ENCODE peak calls at places on chromosomes 6 and 20, in nine cellular contexts. One of them, this sample, is unnamed.

GRCh38 chr6:110653381-110653780 is 161.9 kb downstream of the CDK19 start:
- DNase-seq in CD8-positive, alpha-beta T cell: no peak
- DNase-seq in A673: no peak
- DNase-seq in left ventricle myocardium inferior: no peak
- DNase-seq in endodermal cell: no peak
- DNase-seq in breast epithelium: no peak
- DNase-seq in transverse colon: no peak
- DNase-seq in effector memory CD4-positive, alpha-beta T cell: no peak
- DNase-seq in cardiac muscle cell: no peak
- DNase-seq in this sample: no peak

GRCh38 chr20:1920826-1921225 is 25.6 kb downstream of the SIRPA start:
- DNase-seq in CD8-positive, alpha-beta T cell: no peak
- DNase-seq in A673: no peak
- DNase-seq in left ventricle myocardium inferior: no peak
- DNase-seq in endodermal cell: no peak
- DNase-seq in breast epithelium: no peak
- DNase-seq in transverse colon: no peak
- DNase-seq in effector memory CD4-positive, alpha-beta T cell: no peak
- DNase-seq in cardiac muscle cell: no peak
- DNase-seq in this sample: no peak

GRCh38 chr6:30647802-30648460 is 998 bp downstream of the C6orf136 start:
- DNase-seq in CD8-positive, alpha-beta T cell: no peak
- DNase-seq in A673: peak; percentile 83
- DNase-seq in left ventricle myocardium inferior: no peak
- DNase-seq in endodermal cell: no peak
- DNase-seq in breast epithelium: no peak
- DNase-seq in transverse colon: no peak
- DNase-seq in effector memory CD4-positive, alpha-beta T cell: no peak
- DNase-seq in cardiac muscle cell: no peak
- DNase-seq in this sample: no peak

GRCh38 chr6:161829186-161829794 is 555.4 kb upstream of the AGPAT4 start:
- DNase-seq in CD8-positive, alpha-beta T cell: no peak
- DNase-seq in A673: no peak
- DNase-seq in left ventricle myocardium inferior: no peak
- DNase-seq in endodermal cell: peak; percentile 77
- DNase-seq in breast epithelium: no peak
- DNase-seq in transverse colon: no peak
- DNase-seq in effector memory CD4-positive, alpha-beta T cell: no peak
- DNase-seq in cardiac muscle cell: no peak
- DNase-seq in this sample: peak; percentile 16

GRCh38 chr6:46201701-46202100 is 30.9 kb upstream of the ENPP5 start:
- DNase-seq in CD8-positive, alpha-beta T cell: no peak
- DNase-seq in A673: no peak
- DNase-seq in left ventricle myocardium inferior: no peak
- DNase-seq in endodermal cell: no peak
- DNase-seq in breast epithelium: no peak
- DNase-seq in transverse colon: no peak
- DNase-seq in effector memory CD4-positive, alpha-beta T cell: no peak
- DNase-seq in cardiac muscle cell: no peak
- DNase-seq in this sample: no peak

GRCh38 chr6:20211037-20211940 is 980 bp downstream of the MBOAT1 start:
- DNase-seq in CD8-positive, alpha-beta T cell: no peak
- DNase-seq in A673: no peak
- DNase-seq in left ventricle myocardium inferior: no peak
- DNase-seq in endodermal cell: peak; percentile 80
- DNase-seq in breast epithelium: peak; percentile 50
- DNase-seq in transverse colon: peak; percentile 55
- DNase-seq in effector memory CD4-positive, alpha-beta T cell: no peak
- DNase-seq in cardiac muscle cell: no peak
- DNase-seq in this sample: peak; percentile 14

GRCh38 chr6:21595265-21595950 is 1.9 kb downstream of the SOX4 start:
- DNase-seq in CD8-positive, alpha-beta T cell: no peak
- DNase-seq in A673: peak; percentile 45
- DNase-seq in left ventricle myocardium inferior: peak; percentile 29
- DNase-seq in endodermal cell: no peak
- DNase-seq in breast epithelium: peak; percentile 48
- DNase-seq in transverse colon: peak; percentile 45
- DNase-seq in effector memory CD4-positive, alpha-beta T cell: no peak
- DNase-seq in cardiac muscle cell: peak; percentile 48
- DNase-seq in this sample: peak; percentile 41

GRCh38 chr6:35415065-35415880 is 36.9 kb upstream of the FANCE start:
- DNase-seq in CD8-positive, alpha-beta T cell: no peak
- DNase-seq in A673: peak; percentile 74
- DNase-seq in left ventricle myocardium inferior: peak; percentile 65
- DNase-seq in endodermal cell: peak; percentile 91
- DNase-seq in breast epithelium: peak; percentile 69
- DNase-seq in transverse colon: peak; percentile 72
- DNase-seq in effector memory CD4-positive, alpha-beta T cell: no peak
- DNase-seq in cardiac muscle cell: peak; percentile 80
- DNase-seq in this sample: peak; percentile 80

GRCh38 chr6:145368075-145368474 is 367.2 kb downstream of the EPM2A start:
- DNase-seq in CD8-positive, alpha-beta T cell: no peak
- DNase-seq in A673: no peak
- DNase-seq in left ventricle myocardium inferior: no peak
- DNase-seq in endodermal cell: no peak
- DNase-seq in breast epithelium: no peak
- DNase-seq in transverse colon: no peak
- DNase-seq in effector memory CD4-positive, alpha-beta T cell: no peak
- DNase-seq in cardiac muscle cell: no peak
- DNase-seq in this sample: no peak

GRCh38 chr6:36577298-36577697 is 16.9 kb upstream of the SRSF3 start:
- DNase-seq in CD8-positive, alpha-beta T cell: no peak
- DNase-seq in A673: no peak
- DNase-seq in left ventricle myocardium inferior: no peak
- DNase-seq in endodermal cell: no peak
- DNase-seq in breast epithelium: peak; percentile 73
- DNase-seq in transverse colon: no peak
- DNase-seq in effector memory CD4-positive, alpha-beta T cell: no peak
- DNase-seq in cardiac muscle cell: no peak
- DNase-seq in this sample: no peak

GRCh38 chr20:46814366-46815232 is 80.0 kb upstream of the EYA2 start:
- DNase-seq in CD8-positive, alpha-beta T cell: no peak
- DNase-seq in A673: no peak
- DNase-seq in left ventricle myocardium inferior: no peak
- DNase-seq in endodermal cell: peak; percentile 87
- DNase-seq in breast epithelium: no peak
- DNase-seq in transverse colon: no peak
- DNase-seq in effector memory CD4-positive, alpha-beta T cell: no peak
- DNase-seq in cardiac muscle cell: peak; percentile 59
- DNase-seq in this sample: peak; percentile 90

GRCh38 chr20:25212242-25212641 is 16.7 kb downstream of the ENTPD6 start:
- DNase-seq in CD8-positive, alpha-beta T cell: no peak
- DNase-seq in A673: no peak
- DNase-seq in left ventricle myocardium inferior: no peak
- DNase-seq in endodermal cell: no peak
- DNase-seq in breast epithelium: no peak
- DNase-seq in transverse colon: no peak
- DNase-seq in effector memory CD4-positive, alpha-beta T cell: no peak
- DNase-seq in cardiac muscle cell: no peak
- DNase-seq in this sample: no peak

GRCh38 chr20:5211803-5212714 is 85.3 kb downstream of the CDS2 start:
- DNase-seq in CD8-positive, alpha-beta T cell: no peak
- DNase-seq in A673: no peak
- DNase-seq in left ventricle myocardium inferior: no peak
- DNase-seq in endodermal cell: no peak
- DNase-seq in breast epithelium: no peak
- DNase-seq in transverse colon: no peak
- DNase-seq in effector memory CD4-positive, alpha-beta T cell: no peak
- DNase-seq in cardiac muscle cell: no peak
- DNase-seq in this sample: no peak

GRCh38 chr6:53956068-53956711 is 155.1 kb upstream of the MLIP start:
- DNase-seq in CD8-positive, alpha-beta T cell: no peak
- DNase-seq in A673: peak; percentile 83
- DNase-seq in left ventricle myocardium inferior: peak; percentile 60
- DNase-seq in endodermal cell: peak; percentile 94
- DNase-seq in breast epithelium: peak; percentile 29
- DNase-seq in transverse colon: peak; percentile 84
- DNase-seq in effector memory CD4-positive, alpha-beta T cell: no peak
- DNase-seq in cardiac muscle cell: peak; percentile 84
- DNase-seq in this sample: peak; percentile 81

GRCh38 chr6:108123946-108124345 is 41.9 kb upstream of the NR2E1 start:
- DNase-seq in CD8-positive, alpha-beta T cell: no peak
- DNase-seq in A673: peak; percentile 37
- DNase-seq in left ventricle myocardium inferior: no peak
- DNase-seq in endodermal cell: peak; percentile 83
- DNase-seq in breast epithelium: no peak
- DNase-seq in transverse colon: no peak
- DNase-seq in effector memory CD4-positive, alpha-beta T cell: no peak
- DNase-seq in cardiac muscle cell: no peak
- DNase-seq in this sample: peak; percentile 67

GRCh38 chr6:55937227-55937626 is 61.8 kb upstream of the BMP5 start:
- DNase-seq in CD8-positive, alpha-beta T cell: no peak
- DNase-seq in A673: no peak
- DNase-seq in left ventricle myocardium inferior: no peak
- DNase-seq in endodermal cell: no peak
- DNase-seq in breast epithelium: no peak
- DNase-seq in transverse colon: no peak
- DNase-seq in effector memory CD4-positive, alpha-beta T cell: no peak
- DNase-seq in cardiac muscle cell: no peak
- DNase-seq in this sample: no peak

GRCh38 chr6:130115036-130115435 is 96.7 kb downstream of the L3MBTL3 start:
- DNase-seq in CD8-positive, alpha-beta T cell: no peak
- DNase-seq in A673: no peak
- DNase-seq in left ventricle myocardium inferior: no peak
- DNase-seq in endodermal cell: no peak
- DNase-seq in breast epithelium: no peak
- DNase-seq in transverse colon: no peak
- DNase-seq in effector memory CD4-positive, alpha-beta T cell: no peak
- DNase-seq in cardiac muscle cell: no peak
- DNase-seq in this sample: no peak
- H3K27ac ChIP-seq in CD8-positive, alpha-beta T cell: no peak overlapping the region
- H3K27ac ChIP-seq in A673: no peak overlapping the region
- H3K27ac ChIP-seq in left ventricle myocardium inferior: no peak overlapping the region
- H3K27ac ChIP-seq in endodermal cell: no peak overlapping the region
- H3K27ac ChIP-seq in breast epithelium: no peak overlapping the region
- H3K27ac ChIP-seq in transverse colon: no peak overlapping the region
- H3K27ac ChIP-seq in effector memory CD4-positive, alpha-beta T cell: no peak overlapping the region
- H3K27ac ChIP-seq in cardiac muscle cell: no peak overlapping the region
- H3K27ac ChIP-seq in this sample: no peak overlapping the region

GRCh38 chr6:39602590-39603319 is 122.5 kb downstream of the KIF6 start:
- DNase-seq in CD8-positive, alpha-beta T cell: no peak
- DNase-seq in A673: no peak
- DNase-seq in left ventricle myocardium inferior: no peak
- DNase-seq in endodermal cell: no peak
- DNase-seq in breast epithelium: no peak
- DNase-seq in transverse colon: no peak
- DNase-seq in effector memory CD4-positive, alpha-beta T cell: no peak
- DNase-seq in cardiac muscle cell: no peak
- DNase-seq in this sample: no peak
- H3K36me3 ChIP-seq in CD8-positive, alpha-beta T cell: no peaks in the 10 kb centered on the region
- H3K36me3 ChIP-seq in A673: no peaks in the 10 kb centered on the region
- H3K36me3 ChIP-seq in left ventricle myocardium inferior: no peaks in the 10 kb centered on the region
- H3K36me3 ChIP-seq in endodermal cell: no peaks in the 10 kb centered on the region
- H3K36me3 ChIP-seq in breast epithelium: no peaks in the 10 kb centered on the region
- H3K36me3 ChIP-seq in transverse colon: no peaks in the 10 kb centered on the region
- H3K36me3 ChIP-seq in effector memory CD4-positive, alpha-beta T cell: no peaks in the 10 kb centered on the region
- H3K36me3 ChIP-seq in cardiac muscle cell: no peaks in the 10 kb centered on the region
- H3K36me3 ChIP-seq in this sample: no peaks in the 10 kb centered on the region

GRCh38 chr6:165660881-165661415 is 2.1 kb downstream of the PDE10A start:
- DNase-seq in CD8-positive, alpha-beta T cell: no peak
- DNase-seq in A673: no peak
- DNase-seq in left ventricle myocardium inferior: peak; percentile 41
- DNase-seq in endodermal cell: peak; percentile 70
- DNase-seq in breast epithelium: no peak
- DNase-seq in transverse colon: no peak
- DNase-seq in effector memory CD4-positive, alpha-beta T cell: no peak
- DNase-seq in cardiac muscle cell: no peak
- DNase-seq in this sample: peak; percentile 40
- H3K27ac ChIP-seq in CD8-positive, alpha-beta T cell: no peak overlapping the region
- H3K27ac ChIP-seq in A673: peak overlapping the region; percentile 16
- H3K27ac ChIP-seq in left ventricle myocardium inferior: peak overlapping the region; percentile 97
- H3K27ac ChIP-seq in endodermal cell: peak overlapping the region; percentile 60
- H3K27ac ChIP-seq in breast epithelium: no peak overlapping the region
- H3K27ac ChIP-seq in transverse colon: no peak overlapping the region
- H3K27ac ChIP-seq in effector memory CD4-positive, alpha-beta T cell: no peak overlapping the region
- H3K27ac ChIP-seq in cardiac muscle cell: no peak overlapping the region
- H3K27ac ChIP-seq in this sample: no peak overlapping the region

GRCh38 chr6:29597184-29597583 is 12.3 kb downstream of the OR2H2 start:
- DNase-seq in CD8-positive, alpha-beta T cell: no peak
- DNase-seq in A673: no peak
- DNase-seq in left ventricle myocardium inferior: no peak
- DNase-seq in endodermal cell: no peak
- DNase-seq in breast epithelium: no peak
- DNase-seq in transverse colon: no peak
- DNase-seq in effector memory CD4-positive, alpha-beta T cell: no peak
- DNase-seq in cardiac muscle cell: no peak
- DNase-seq in this sample: no peak

GRCh38 chr6:29603456-29603855 is 18.5 kb downstream of the OR2H2 start:
- DNase-seq in CD8-positive, alpha-beta T cell: no peak
- DNase-seq in A673: no peak
- DNase-seq in left ventricle myocardium inferior: no peak
- DNase-seq in endodermal cell: no peak
- DNase-seq in breast epithelium: no peak
- DNase-seq in transverse colon: no peak
- DNase-seq in effector memory CD4-positive, alpha-beta T cell: no peak
- DNase-seq in cardiac muscle cell: no peak
- DNase-seq in this sample: no peak

GRCh38 chr6:29603930-29604329 is 19.0 kb downstream of the OR2H2 start:
- DNase-seq in CD8-positive, alpha-beta T cell: no peak
- DNase-seq in A673: no peak
- DNase-seq in left ventricle myocardium inferior: no peak
- DNase-seq in endodermal cell: no peak
- DNase-seq in breast epithelium: no peak
- DNase-seq in transverse colon: no peak
- DNase-seq in effector memory CD4-positive, alpha-beta T cell: no peak
- DNase-seq in cardiac muscle cell: no peak
- DNase-seq in this sample: no peak

GRCh38 chr6:29598348-29598747 is 13.4 kb downstream of the OR2H2 start:
- DNase-seq in CD8-positive, alpha-beta T cell: no peak
- DNase-seq in A673: no peak
- DNase-seq in left ventricle myocardium inferior: no peak
- DNase-seq in endodermal cell: no peak
- DNase-seq in breast epithelium: no peak
- DNase-seq in transverse colon: no peak
- DNase-seq in effector memory CD4-positive, alpha-beta T cell: no peak
- DNase-seq in cardiac muscle cell: no peak
- DNase-seq in this sample: no peak

DNA sequence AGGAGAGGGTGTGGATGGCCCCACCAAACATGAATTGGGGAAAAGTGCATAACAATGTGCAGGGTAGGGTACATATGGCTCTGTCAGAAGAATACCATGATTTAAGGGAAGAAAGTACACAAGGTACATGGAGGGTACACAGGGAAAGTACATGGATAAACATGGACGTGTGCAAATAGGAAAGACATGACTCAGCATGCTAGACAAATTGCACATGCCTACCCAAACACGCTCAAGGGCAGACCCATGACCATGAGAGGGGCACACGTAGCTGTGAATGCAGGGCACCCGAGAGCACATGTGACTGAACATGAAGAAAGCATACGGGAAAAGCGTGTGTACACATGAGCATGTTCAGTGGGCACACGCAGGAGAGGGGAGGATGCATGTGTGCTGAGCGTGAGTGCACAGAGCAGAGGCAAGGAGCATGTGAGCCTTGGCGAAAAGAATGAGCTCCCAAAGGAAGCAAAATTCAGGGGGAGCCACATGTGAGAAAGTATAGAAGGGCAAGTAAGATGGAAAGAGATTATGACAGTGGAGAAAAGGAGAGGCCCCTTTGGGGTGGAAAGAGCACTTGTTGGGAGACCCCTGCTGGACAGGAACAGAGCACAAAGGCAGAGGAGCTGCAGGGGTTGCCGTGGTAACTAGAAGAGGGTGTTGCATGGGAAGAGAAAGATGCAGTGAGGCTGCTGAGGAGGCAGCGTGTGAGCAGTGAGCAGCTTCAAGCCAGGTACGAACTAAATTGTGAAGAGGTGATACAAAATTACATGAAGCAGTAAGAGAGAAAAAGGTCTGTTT is 17.8 kb downstream of the OR2H2 start:
- DNase-seq in CD8-positive, alpha-beta T cell: no peak
- DNase-seq in A673: peak; percentile 58
- DNase-seq in left ventricle myocardium inferior: no peak
- DNase-seq in endodermal cell: peak; percentile 88
- DNase-seq in breast epithelium: no peak
- DNase-seq in transverse colon: no peak
- DNase-seq in effector memory CD4-positive, alpha-beta T cell: no peak
- DNase-seq in cardiac muscle cell: peak; percentile 68
- DNase-seq in this sample: peak; percentile 85
- H3K36me3 ChIP-seq in CD8-positive, alpha-beta T cell: no peaks in the 10 kb centered on the region
- H3K36me3 ChIP-seq in A673: peaks cover 53% of the 10 kb centered on the region
- H3K36me3 ChIP-seq in left ventricle myocardium inferior: peaks cover 50% of the 10 kb centered on the region
- H3K36me3 ChIP-seq in endodermal cell: peaks cover 54% of the 10 kb centered on the region
- H3K36me3 ChIP-seq in breast epithelium: no peaks in the 10 kb centered on the region
- H3K36me3 ChIP-seq in transverse colon: no peaks in the 10 kb centered on the region
- H3K36me3 ChIP-seq in effector memory CD4-positive, alpha-beta T cell: peaks cover 42% of the 10 kb centered on the region
- H3K36me3 ChIP-seq in cardiac muscle cell: peaks cover 34% of the 10 kb centered on the region
- H3K36me3 ChIP-seq in this sample: no peaks in the 10 kb centered on the region

This sample was measured in neural progenitor cell.